ENCODE peak calls at places on chromosomes 4 and X, in five cellular contexts. G is upper lobe of right lung, W is cardiac fibroblast, Z is K562, C is NB4. K is an unnamed sample.

GRCh38 chr4:153440475-153440874 is 25.7 kb upstream of the TMEM131L start:
- DNase-seq in G (no peak), W (no peak), Z (no peak), C (no peak), K (no peak)

GRCh38 chrX:109974906-109975655 is 27.8 kb upstream of the TMEM164 start:
- DNase-seq in G (no peak), W (peak), Z (no peak), C (no peak), K (no peak)

GRCh38 chrX:111133389-111133788 is 37.4 kb downstream of the PAK3 start:
- DNase-seq in G (no peak), W (peak), Z (no peak), C (no peak), K (peak)

GRCh38 chr4:41214158-41215146 is at the start of gene APBB2:
- DNase-seq in G (peak), W (peak), Z (peak), C (peak), K (peak)

GRCh38 chr4:75542824-75543223 is 13.0 kb upstream of the ODAPH start:
- DNase-seq in G (no peak), W (peak), Z (no peak), C (no peak), K (peak)

GRCh38 chr4:182192511-182193181 is 50.6 kb upstream of the TENM3 start:
- DNase-seq in G (no peak), W (no peak), Z (no peak), C (no peak), K (peak)

GRCh38 chr4:83782591-83782990 is 246.7 kb downstream of the GPAT3 start:
- DNase-seq in G (no peak), W (no peak), Z (no peak), C (no peak), K (no peak)

GRCh38 chr4:111011458-111011857 is 388.6 kb upstream of the PITX2 start:
- DNase-seq in G (no peak), W (no peak), Z (no peak), C (no peak), K (no peak)

GRCh38 chrX:45134303-45134702 is 66.4 kb downstream of the DIPK2B start:
- DNase-seq in G (no peak), W (no peak), Z (no peak), C (no peak), K (peak)

GRCh38 chr4:47031011-47031678 is at the start of gene GABRB1:
- DNase-seq in G (peak), W (peak), Z (peak), C (no peak), K (peak)

GRCh38 chr4:27234306-27234899 is 373.8 kb downstream of the STIM2 start:
- DNase-seq in G (no peak), W (no peak), Z (no peak), C (no peak), K (peak)

GRCh38 chrX:108699368-108699767 is 37.0 kb downstream of the IRS4 start:
- DNase-seq in G (no peak), W (peak), Z (peak), C (peak), K (peak)

GRCh38 chrX:30816079-30816478 is 73.0 kb downstream of the TAB3 start:
- DNase-seq in G (no peak), W (no peak), Z (no peak), C (no peak), K (no peak)

GRCh38 chr4:157992038-157992706 is 180.7 kb downstream of the GASK1B start:
- DNase-seq in G (no peak), W (peak), Z (peak), C (peak), K (peak)

GRCh38 chrX:21225643-21226042 is 148.6 kb upstream of the CNKSR2 start:
- DNase-seq in G (no peak), W (peak), Z (no peak), C (no peak), K (no peak)

GRCh38 chr4:82913305-82913704 is 12.8 kb downstream of the THAP9 start:
- DNase-seq in G (no peak), W (peak), Z (no peak), C (no peak), K (no peak)

GRCh38 chr4:154586296-154587033 is 4.1 kb downstream of the FGA start:
- DNase-seq in G (no peak), W (no peak), Z (no peak), C (no peak), K (no peak)

GRCh38 chrX:99933865-99934264 is 476.2 kb downstream of the PCDH19 start:
- DNase-seq in G (no peak), W (no peak), Z (no peak), C (no peak), K (no peak)
- TF ChIP-seq CTCF in G (no peak), W (no peak), Z (no peak), C (no peak), K (no peak)

DNA sequence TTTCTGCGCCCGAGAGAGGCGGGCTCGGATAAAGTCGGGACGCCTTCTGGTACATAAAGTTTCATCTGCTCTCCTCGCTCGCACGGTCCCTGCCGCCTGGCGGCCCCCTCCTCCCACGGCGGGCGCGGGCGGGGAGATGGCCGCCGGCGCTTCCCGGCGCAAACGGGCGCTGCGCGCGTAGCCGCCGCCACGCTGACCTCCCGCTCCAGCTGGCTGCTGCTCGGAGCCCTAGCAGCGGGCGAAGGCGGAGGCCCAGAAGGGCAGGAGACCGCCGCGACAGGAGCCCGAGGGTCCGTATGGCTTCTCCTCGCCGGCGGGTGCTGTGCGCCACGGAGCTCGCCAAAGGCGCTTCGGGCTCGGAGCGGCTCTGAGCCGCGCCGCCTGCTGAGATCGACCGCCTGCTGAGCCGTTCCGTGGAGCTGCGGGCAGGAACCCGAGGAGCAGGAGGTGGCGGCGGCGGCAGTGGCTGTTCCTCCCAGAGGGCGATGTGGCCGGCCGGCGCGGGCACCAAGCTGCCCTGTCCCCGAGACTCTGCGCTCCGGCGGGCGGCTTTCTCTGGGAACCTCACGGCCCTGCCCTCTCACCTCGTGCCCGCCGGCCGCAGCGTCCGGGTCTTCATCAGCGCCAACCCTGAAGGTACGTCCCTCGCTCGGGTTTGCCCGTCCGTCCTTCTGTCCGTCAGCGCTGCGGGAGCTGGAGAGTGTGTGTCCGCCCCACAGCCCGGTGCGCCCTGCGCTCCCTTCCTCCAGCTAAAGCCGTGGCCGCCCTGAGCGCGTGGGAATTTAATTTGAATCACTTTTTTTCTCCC is at the start of gene NWD2:
- DNase-seq in G (no peak), W (peak), Z (no peak), C (no peak), K (peak)
- H3K4me3 ChIP-seq in G (no peak), W (no peak), Z (no peak), C (no peak), K (no peak)

DNA sequence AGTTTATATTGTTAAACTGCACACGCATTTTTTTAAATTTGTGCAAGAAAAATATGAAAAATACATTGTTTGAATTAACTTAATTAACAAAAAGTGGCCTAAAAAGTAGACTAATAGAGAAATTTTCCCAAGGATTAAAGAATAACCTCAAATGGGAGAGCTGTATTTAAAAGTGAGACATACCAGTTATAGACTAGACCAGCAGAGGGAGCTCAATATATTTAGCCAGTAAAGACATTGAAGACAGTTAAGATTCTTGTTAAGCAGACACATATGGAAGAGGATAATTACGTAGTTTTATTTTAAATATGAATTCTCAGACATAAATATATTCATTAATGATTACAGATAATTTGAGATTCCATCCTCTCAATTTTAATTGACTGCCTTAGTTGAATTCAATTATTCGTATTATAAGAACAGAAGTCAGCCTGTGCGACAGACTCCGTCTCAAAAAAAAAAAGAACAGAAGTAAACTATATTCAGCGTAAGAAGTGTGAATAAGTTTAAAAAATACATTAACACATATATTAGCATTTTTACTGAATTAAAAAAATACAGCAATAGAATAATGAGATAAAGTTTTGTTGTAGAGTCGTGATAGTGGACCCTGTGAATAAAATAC is 64.8 kb downstream of the GLRA3 start:
- DNase-seq in G (no peak), W (peak), Z (peak), C (peak), K (peak)
- TF ChIP-seq CTCF in G (peak), W (peak), Z (peak), C (peak), K (peak)

GRCh38 chr4:144646523-144647094 is 653 bp downstream of the HHIP start:
- DNase-seq in G (no peak), W (peak), Z (no peak), C (no peak), K (peak)
- H3K4me3 ChIP-seq in G (peak), W (peak), Z (no peak), C (no peak), K (peak)

DNA sequence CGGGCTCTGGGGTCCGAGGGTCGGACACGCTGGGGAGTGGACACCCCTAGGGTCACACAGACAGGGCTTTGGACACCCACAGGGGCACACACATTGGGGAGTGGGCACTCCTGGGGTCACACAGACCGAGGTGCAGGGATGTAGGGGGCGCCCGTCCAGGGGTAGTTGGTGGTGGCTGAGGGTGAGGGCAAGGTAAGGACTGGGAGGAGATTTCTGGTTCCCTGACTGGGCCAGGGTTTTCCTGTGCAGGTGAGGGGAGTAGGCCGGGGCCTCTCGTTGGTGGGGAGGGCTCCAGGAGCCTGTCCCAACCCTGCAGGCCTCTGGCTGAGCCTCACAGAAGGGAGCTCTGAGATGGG is 21.9 kb upstream of the WDR45 start:
- DNase-seq in G (no peak), W (no peak), Z (peak), C (no peak), K (no peak)
- TF ChIP-seq CTCF in G (no peak), W (no peak), Z (peak), C (no peak), K (no peak)

GRCh38 chr4:142645478-142646108 is 200.5 kb downstream of the INPP4B start:
- DNase-seq in G (no peak), W (peak), Z (no peak), C (peak), K (peak)
- H3K4me3 ChIP-seq in G (no peak), W (no peak), Z (no peak), C (no peak), K (no peak)